ENCODE peak calls at places on chromosomes 1 and 21, in nine cellular contexts. N, T, P, S, A, H, V, O and R are unnamed samples.

GRCh38 chr1:41495171-41495948 is 10.9 kb upstream of the EDN2 start:
- DNase-seq in A (no peak), H (peak), V (no peak), P (no peak), O (peak), N (no peak), S (no peak), T (no peak), R (no peak)

GRCh38 chr1:222079546-222079945 is 337.7 kb upstream of the DUSP10 start:
- DNase-seq in P (no peak), S (no peak), T (no peak), N (no peak), A (no peak), O (peak), H (no peak), V (no peak), R (no peak)

GRCh38 chr1:115118596-115118995 is 29.3 kb upstream of the TSPAN2 start:
- DNase-seq in O (peak), H (no peak), A (no peak), S (no peak), P (no peak), V (no peak), N (no peak), T (no peak), R (no peak)

GRCh38 chr21:46159390-46159789 is 4.0 kb upstream of the FTCD start:
- DNase-seq in V (no peak), P (no peak), S (no peak), O (no peak), A (no peak), T (no peak), H (no peak), N (peak), R (no peak)

GRCh38 chr1:208013210-208013609 is 102.3 kb upstream of the CD34 start:
- DNase-seq in H (no peak), T (no peak), S (no peak), V (no peak), P (no peak), A (no peak), N (no peak), O (no peak), R (no peak)

GRCh38 chr1:48236716-48237470 is 14.4 kb downstream of the SLC5A9 start:
- DNase-seq in N (no peak), A (no peak), V (peak), O (peak), H (peak), P (no peak), T (peak), S (peak), R (no peak)

GRCh38 chr1:207644852-207645631 is at the start of gene CR1L:
- DNase-seq in P (peak), A (no peak), V (no peak), N (peak), H (peak), O (peak), T (no peak), S (no peak), R (peak)

GRCh38 chr1:172089768-172090510 is 248.6 kb downstream of the DNM3 start:
- DNase-seq in V (peak), T (peak), N (peak), O (peak), S (peak), A (no peak), P (peak), H (peak), R (no peak)

GRCh38 chr1:213015099-213016050 is at the start of gene ANGEL2:
- DNase-seq in S (peak), V (peak), N (peak), A (peak), P (peak), T (peak), O (peak), H (peak), R (peak)

GRCh38 chr1:150876111-150876434 is 326 bp downstream of the ARNT start:
- DNase-seq in P (no peak), N (no peak), H (no peak), V (peak), T (no peak), S (no peak), O (peak), A (peak), R (no peak)

GRCh38 chr1:39713557-39713956 is 22.3 kb upstream of the HPCAL4 start:
- DNase-seq in V (no peak), A (no peak), S (no peak), O (no peak), P (no peak), N (no peak), H (no peak), T (no peak), R (no peak)

GRCh38 chr1:13699936-13700520 is at the start of gene PRDM2:
- DNase-seq in S (no peak), O (peak), N (peak), T (no peak), H (peak), A (no peak), P (peak), V (peak), R (no peak)

GRCh38 chr1:209607795-209608178 is 24.3 kb downstream of the CAMK1G start:
- DNase-seq in V (no peak), P (no peak), T (no peak), S (no peak), A (no peak), H (no peak), N (no peak), O (no peak), R (no peak)

GRCh38 chr1:209603877-209604276 is 20.4 kb downstream of the CAMK1G start:
- DNase-seq in T (no peak), P (no peak), N (no peak), A (no peak), O (no peak), S (no peak), V (no peak), H (no peak), R (no peak)

GRCh38 chr1:209610378-209610905 is 26.9 kb downstream of the CAMK1G start:
- DNase-seq in V (no peak), O (no peak), T (no peak), N (no peak), A (no peak), H (no peak), P (no peak), S (no peak), R (no peak)

GRCh38 chr1:209609403-209610377 is 26.2 kb downstream of the CAMK1G start:
- DNase-seq in T (no peak), V (no peak), S (no peak), N (no peak), O (no peak), P (no peak), H (no peak), A (no peak), R (no peak)

DNA sequence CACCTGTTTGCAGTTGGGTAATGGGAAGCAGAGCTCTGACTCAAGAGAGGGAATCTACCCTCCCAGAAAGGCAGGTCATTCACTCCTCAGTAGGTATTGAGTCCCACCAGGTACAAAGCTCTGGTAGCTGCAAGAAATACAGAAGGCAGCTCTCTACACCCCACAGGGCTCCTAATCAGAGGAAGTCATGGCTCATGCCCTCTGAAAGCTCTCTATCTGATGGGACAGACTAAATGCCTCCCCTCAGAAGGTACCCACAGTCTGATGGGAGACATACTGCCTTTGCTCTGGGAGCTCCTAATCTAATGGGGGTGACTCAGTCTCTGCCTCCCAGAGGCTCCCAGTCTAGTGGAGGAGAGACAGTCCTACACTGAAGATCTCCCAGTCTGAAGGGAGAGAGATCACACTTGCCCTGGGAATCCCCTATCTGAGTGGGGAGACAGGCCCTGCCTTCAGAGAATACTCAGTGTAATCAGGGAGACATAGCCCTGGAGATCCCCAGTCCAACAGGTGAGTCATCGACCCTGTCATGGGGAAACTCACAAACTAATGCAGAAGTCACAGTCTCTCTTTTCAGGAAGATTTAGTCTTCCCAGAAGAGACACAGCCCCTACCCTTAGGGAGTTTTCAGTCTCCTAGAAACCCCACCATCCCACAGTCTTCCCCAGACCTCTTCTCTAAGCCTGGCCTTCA is 23.7 kb downstream of the CAMK1G start:
- DNase-seq in P (no peak), O (peak), A (no peak), H (no peak), S (no peak), T (no peak), N (no peak), V (no peak), R (no peak)
- H3K4me3 ChIP-seq in P (no peak), O (no peak), A (no peak), H (no peak), S (no peak), T (no peak), N (no peak), V (no peak), R (no peak)

DNA sequence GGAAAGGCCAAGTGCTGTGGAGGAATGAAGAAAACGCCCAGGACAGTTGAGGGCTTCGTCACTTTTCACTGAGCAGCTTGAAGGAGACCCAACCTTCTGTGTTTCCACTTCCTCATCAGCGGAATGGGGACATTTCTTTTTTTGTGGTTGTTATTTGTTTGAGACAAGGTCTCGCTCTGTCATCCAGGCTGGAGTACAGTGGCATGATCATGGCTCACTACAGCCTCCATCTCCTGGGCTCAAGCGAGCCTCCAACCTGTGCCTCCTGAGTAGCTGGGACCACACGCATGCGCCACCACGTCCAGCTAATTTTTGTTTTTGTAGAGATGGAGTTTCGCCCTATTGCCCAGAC is 28.6 kb upstream of the RNF19B start:
- DNase-seq in A (no peak), T (no peak), P (no peak), V (peak), S (no peak), O (no peak), N (no peak), H (no peak), R (no peak)
- H3K4me3 ChIP-seq in A (no peak), T (no peak), P (no peak), V (peak), S (no peak), O (no peak), N (no peak), H (no peak), R (no peak)

GRCh38 chr1:155744711-155745283 is 55.9 kb downstream of the DAP3 start:
- DNase-seq in T (no peak), A (no peak), N (no peak), O (no peak), P (no peak), S (no peak), V (no peak), H (no peak), R (no peak)
- H3K4me3 ChIP-seq in T (peak), A (peak), N (peak), O (peak), P (peak), S (peak), V (peak), H (peak), R (peak)

GRCh38 chr21:24188511-24188910 is 1418.8 kb downstream of the MRPL39 start:
- DNase-seq in N (no peak), T (no peak), A (peak), V (no peak), P (no peak), H (peak), O (no peak), S (no peak), R (no peak)
- H3K4me3 ChIP-seq in N (no peak), T (no peak), A (no peak), V (no peak), P (no peak), H (no peak), O (no peak), S (no peak), R (no peak)

GRCh38 chr21:15293251-15293650 is 228.5 kb upstream of the NRIP1 start:
- DNase-seq in N (no peak), P (no peak), A (peak), T (peak), H (peak), O (peak), S (no peak), V (no peak), R (peak)
- H3K4me3 ChIP-seq in N (no peak), P (no peak), A (no peak), T (no peak), H (no peak), O (no peak), S (no peak), V (no peak), R (no peak)

DNA sequence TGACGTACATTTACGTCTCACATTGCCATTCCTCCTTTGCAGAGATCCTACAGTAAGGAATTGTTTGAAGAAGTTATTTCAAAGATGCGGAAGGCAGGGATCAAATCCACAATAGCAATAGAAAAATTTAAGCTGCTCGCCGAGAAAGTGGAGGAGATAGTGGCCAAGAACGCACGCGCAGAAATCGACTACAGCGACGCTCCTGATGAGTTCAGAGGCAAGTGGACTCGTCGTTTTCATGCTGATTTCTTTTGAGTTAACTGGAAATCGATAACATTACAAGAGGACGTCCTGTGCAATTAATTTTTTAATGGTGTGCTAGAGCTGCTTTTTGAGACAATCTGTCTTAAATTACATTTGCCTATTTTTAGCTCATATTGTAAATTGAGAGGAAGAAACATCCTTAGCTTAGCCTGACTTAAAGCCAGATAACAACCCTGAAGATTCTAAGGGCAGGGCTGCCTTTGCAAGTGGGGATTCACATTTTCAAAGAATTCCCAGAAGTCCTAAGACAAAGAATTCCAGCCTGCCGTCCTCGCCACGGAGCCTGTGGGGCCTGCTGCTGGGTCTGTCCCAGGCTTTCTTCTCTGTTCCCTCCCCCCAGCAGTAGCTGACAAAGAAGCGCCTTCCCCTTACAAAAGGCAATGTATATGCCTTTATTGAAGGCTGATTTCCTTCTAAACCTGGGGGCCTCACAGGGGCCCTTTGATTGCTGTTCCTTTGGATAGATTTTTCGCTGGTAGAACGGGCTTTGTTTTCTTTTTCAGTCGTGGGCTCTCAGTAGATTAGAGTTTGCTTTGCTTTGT is 31.6 kb upstream of the KIF1B start:
- DNase-seq in S (no peak), H (no peak), P (no peak), A (no peak), O (no peak), T (no peak), V (no peak), N (no peak), R (no peak)
- H3K4me3 ChIP-seq in S (no peak), H (no peak), P (no peak), A (no peak), O (no peak), T (no peak), V (no peak), N (no peak), R (no peak)